ENCODE peak calls at places on chromosomes 13 and 19, in ten cellular contexts. One of them, this sample, is unnamed. For H3K4me1 and H3K36me3, the result is how much of the 10 kb centered on the place peaks cover.

GRCh38 chr19:4086336-4086953 is 19.7 kb upstream of the ZBTB7A start:
- DNase-seq in psoas muscle: peak
- DNase-seq in body of pancreas: no peak
- DNase-seq in CD4-positive, alpha-beta memory T cell: no peak
- DNase-seq in upper lobe of right lung: no peak
- DNase-seq in thoracic aorta: no peak
- DNase-seq in GM23338: no peak
- DNase-seq in PC-9: no peak
- DNase-seq in fibroblast of lung: no peak
- DNase-seq in BE2C: no peak
- DNase-seq in this sample: no peak

GRCh38 chr19:11159598-11160001 is 4.0 kb upstream of the SPC24 start:
- DNase-seq in thoracic aorta: no peak
- DNase-seq in GM23338: no peak
- DNase-seq in PC-9: no peak
- DNase-seq in psoas muscle: peak
- DNase-seq in BE2C: no peak
- DNase-seq in upper lobe of right lung: no peak
- DNase-seq in body of pancreas: no peak
- DNase-seq in CD4-positive, alpha-beta memory T cell: no peak
- DNase-seq in fibroblast of lung: peak
- DNase-seq in this sample: peak

GRCh38 chr13:109979186-109979585 is 192.8 kb upstream of the IRS2 start:
- DNase-seq in PC-9: peak
- DNase-seq in BE2C: no peak
- DNase-seq in thoracic aorta: no peak
- DNase-seq in upper lobe of right lung: no peak
- DNase-seq in fibroblast of lung: no peak
- DNase-seq in CD4-positive, alpha-beta memory T cell: no peak
- DNase-seq in psoas muscle: no peak
- DNase-seq in body of pancreas: no peak
- DNase-seq in GM23338: no peak
- DNase-seq in this sample: no peak

GRCh38 chr19:55137915-55138314 is 11.1 kb downstream of the TNNT1 start:
- DNase-seq in psoas muscle: no peak
- DNase-seq in CD4-positive, alpha-beta memory T cell: no peak
- DNase-seq in thoracic aorta: no peak
- DNase-seq in BE2C: no peak
- DNase-seq in upper lobe of right lung: no peak
- DNase-seq in body of pancreas: no peak
- DNase-seq in fibroblast of lung: no peak
- DNase-seq in GM23338: no peak
- DNase-seq in PC-9: no peak
- DNase-seq in this sample: no peak

GRCh38 chr19:38429055-38429810 is 3.2 kb upstream of the RASGRP4 start:
- DNase-seq in fibroblast of lung: no peak
- DNase-seq in PC-9: no peak
- DNase-seq in BE2C: no peak
- DNase-seq in thoracic aorta: no peak
- DNase-seq in psoas muscle: no peak
- DNase-seq in upper lobe of right lung: no peak
- DNase-seq in GM23338: no peak
- DNase-seq in body of pancreas: no peak
- DNase-seq in CD4-positive, alpha-beta memory T cell: no peak
- DNase-seq in this sample: no peak

GRCh38 chr13:76783798-76784197 is 102.4 kb downstream of the KCTD12 start:
- DNase-seq in psoas muscle: no peak
- DNase-seq in body of pancreas: no peak
- DNase-seq in upper lobe of right lung: no peak
- DNase-seq in fibroblast of lung: no peak
- DNase-seq in CD4-positive, alpha-beta memory T cell: no peak
- DNase-seq in GM23338: peak
- DNase-seq in thoracic aorta: no peak
- DNase-seq in BE2C: no peak
- DNase-seq in PC-9: no peak
- DNase-seq in this sample: no peak

GRCh38 chr19:45769821-45770191 is 754 bp upstream of the SIX5 start:
- DNase-seq in upper lobe of right lung: no peak
- DNase-seq in BE2C: no peak
- DNase-seq in body of pancreas: no peak
- DNase-seq in PC-9: no peak
- DNase-seq in GM23338: peak
- DNase-seq in fibroblast of lung: no peak
- DNase-seq in psoas muscle: peak
- DNase-seq in thoracic aorta: no peak
- DNase-seq in CD4-positive, alpha-beta memory T cell: peak
- DNase-seq in this sample: peak

GRCh38 chr13:72890546-72890945 is 108.6 kb downstream of the PIBF1 start:
- DNase-seq in psoas muscle: no peak
- DNase-seq in thoracic aorta: no peak
- DNase-seq in upper lobe of right lung: no peak
- DNase-seq in fibroblast of lung: no peak
- DNase-seq in BE2C: no peak
- DNase-seq in PC-9: no peak
- DNase-seq in body of pancreas: no peak
- DNase-seq in CD4-positive, alpha-beta memory T cell: no peak
- DNase-seq in GM23338: no peak
- DNase-seq in this sample: no peak

GRCh38 chr13:87274209-87274819 is 396.9 kb upstream of the SLITRK5 start:
- DNase-seq in thoracic aorta: no peak
- DNase-seq in fibroblast of lung: peak
- DNase-seq in GM23338: peak
- DNase-seq in CD4-positive, alpha-beta memory T cell: no peak
- DNase-seq in BE2C: peak
- DNase-seq in psoas muscle: no peak
- DNase-seq in body of pancreas: peak
- DNase-seq in PC-9: peak
- DNase-seq in upper lobe of right lung: no peak
- DNase-seq in this sample: no peak

GRCh38 chr13:95267662-95268369 is 33.4 kb downstream of the ABCC4 start:
- DNase-seq in GM23338: no peak
- DNase-seq in psoas muscle: no peak
- DNase-seq in fibroblast of lung: peak
- DNase-seq in BE2C: peak
- DNase-seq in body of pancreas: no peak
- DNase-seq in upper lobe of right lung: no peak
- DNase-seq in thoracic aorta: no peak
- DNase-seq in PC-9: no peak
- DNase-seq in CD4-positive, alpha-beta memory T cell: no peak
- DNase-seq in this sample: peak

GRCh38 chr19:33376423-33376822 is 2.9 kb downstream of the CEBPG start:
- DNase-seq in body of pancreas: peak
- DNase-seq in psoas muscle: peak
- DNase-seq in fibroblast of lung: peak
- DNase-seq in thoracic aorta: peak
- DNase-seq in CD4-positive, alpha-beta memory T cell: no peak
- DNase-seq in upper lobe of right lung: no peak
- DNase-seq in PC-9: peak
- DNase-seq in GM23338: no peak
- DNase-seq in BE2C: no peak
- DNase-seq in this sample: peak

GRCh38 chr19:47209323-47210179 is 21.4 kb downstream of the BBC3 start:
- DNase-seq in thoracic aorta: no peak
- DNase-seq in fibroblast of lung: peak
- DNase-seq in body of pancreas: no peak
- DNase-seq in GM23338: peak
- DNase-seq in upper lobe of right lung: no peak
- DNase-seq in psoas muscle: no peak
- DNase-seq in PC-9: no peak
- DNase-seq in BE2C: no peak
- DNase-seq in CD4-positive, alpha-beta memory T cell: no peak
- DNase-seq in this sample: peak

GRCh38 chr19:35099897-35100275 is 15.7 kb upstream of the FXYD3 start:
- DNase-seq in PC-9: no peak
- DNase-seq in CD4-positive, alpha-beta memory T cell: no peak
- DNase-seq in BE2C: no peak
- DNase-seq in thoracic aorta: no peak
- DNase-seq in body of pancreas: no peak
- DNase-seq in upper lobe of right lung: no peak
- DNase-seq in fibroblast of lung: no peak
- DNase-seq in GM23338: no peak
- DNase-seq in psoas muscle: no peak
- DNase-seq in this sample: no peak

GRCh38 chr19:46718157-46718933 is 1.4 kb upstream of the PRKD2 start:
- DNase-seq in body of pancreas: peak
- DNase-seq in CD4-positive, alpha-beta memory T cell: peak
- DNase-seq in GM23338: peak
- DNase-seq in psoas muscle: no peak
- DNase-seq in PC-9: no peak
- DNase-seq in BE2C: no peak
- DNase-seq in fibroblast of lung: no peak
- DNase-seq in thoracic aorta: no peak
- DNase-seq in upper lobe of right lung: no peak
- DNase-seq in this sample: peak

GRCh38 chr13:103187621-103188020 is 121.4 kb upstream of the SLC10A2 start:
- DNase-seq in CD4-positive, alpha-beta memory T cell: no peak
- DNase-seq in PC-9: no peak
- DNase-seq in BE2C: peak
- DNase-seq in GM23338: no peak
- DNase-seq in psoas muscle: no peak
- DNase-seq in thoracic aorta: no peak
- DNase-seq in body of pancreas: no peak
- DNase-seq in fibroblast of lung: no peak
- DNase-seq in upper lobe of right lung: no peak
- DNase-seq in this sample: no peak

GRCh38 chr13:26991508-26992181 is 180.0 kb downstream of the USP12 start:
- DNase-seq in GM23338: no peak
- DNase-seq in BE2C: no peak
- DNase-seq in CD4-positive, alpha-beta memory T cell: no peak
- DNase-seq in thoracic aorta: no peak
- DNase-seq in upper lobe of right lung: no peak
- DNase-seq in fibroblast of lung: peak
- DNase-seq in PC-9: peak
- DNase-seq in psoas muscle: no peak
- DNase-seq in body of pancreas: peak
- DNase-seq in this sample: no peak

GRCh38 chr19:38679839-38680238 is 32.4 kb downstream of the ACTN4 start:
- DNase-seq in CD4-positive, alpha-beta memory T cell: no peak
- DNase-seq in body of pancreas: no peak
- DNase-seq in PC-9: no peak
- DNase-seq in thoracic aorta: no peak
- DNase-seq in psoas muscle: peak
- DNase-seq in BE2C: no peak
- DNase-seq in fibroblast of lung: peak
- DNase-seq in GM23338: no peak
- DNase-seq in upper lobe of right lung: no peak
- DNase-seq in this sample: peak

GRCh38 chr19:51602189-51602854 is 27.9 kb downstream of the SIGLEC5 start:
- DNase-seq in psoas muscle: no peak
- DNase-seq in body of pancreas: no peak
- DNase-seq in PC-9: no peak
- DNase-seq in CD4-positive, alpha-beta memory T cell: no peak
- DNase-seq in fibroblast of lung: no peak
- DNase-seq in BE2C: no peak
- DNase-seq in GM23338: peak
- DNase-seq in upper lobe of right lung: no peak
- DNase-seq in thoracic aorta: no peak
- DNase-seq in this sample: no peak

GRCh38 chr13:36054041-36054440 is 77.1 kb downstream of the DCLK1 start:
- DNase-seq in GM23338: no peak
- DNase-seq in psoas muscle: no peak
- DNase-seq in upper lobe of right lung: no peak
- DNase-seq in body of pancreas: no peak
- DNase-seq in fibroblast of lung: no peak
- DNase-seq in thoracic aorta: no peak
- DNase-seq in CD4-positive, alpha-beta memory T cell: no peak
- DNase-seq in BE2C: no peak
- DNase-seq in PC-9: no peak
- DNase-seq in this sample: no peak

DNA sequence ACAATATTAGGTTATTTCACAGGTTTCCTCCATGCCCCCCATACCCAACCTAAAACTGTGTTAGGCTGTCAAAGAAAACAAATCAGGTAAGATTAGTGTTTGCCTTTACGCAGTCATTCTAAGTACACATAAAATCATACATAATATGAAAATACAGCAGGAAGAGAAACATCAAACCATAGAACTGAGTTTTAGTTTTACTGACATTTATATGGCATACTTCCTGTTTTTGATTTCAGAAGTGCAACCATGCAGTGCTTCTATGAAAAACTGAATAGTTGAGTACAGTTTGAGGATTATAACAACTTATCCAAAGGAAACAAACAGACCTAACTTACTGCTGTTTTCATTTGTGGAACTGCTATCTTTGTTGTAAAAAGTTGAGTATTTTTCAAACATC is 91.3 kb downstream of the KCNRG start:
- DNase-seq in GM23338: no peak
- DNase-seq in thoracic aorta: no peak
- DNase-seq in upper lobe of right lung: no peak
- DNase-seq in PC-9: no peak
- DNase-seq in CD4-positive, alpha-beta memory T cell: no peak
- DNase-seq in BE2C: no peak
- DNase-seq in body of pancreas: no peak
- DNase-seq in fibroblast of lung: no peak
- DNase-seq in psoas muscle: no peak
- DNase-seq in this sample: no peak
- H3K4me3 ChIP-seq in GM23338: peak
- H3K4me3 ChIP-seq in thoracic aorta: no peak
- H3K4me3 ChIP-seq in upper lobe of right lung: no peak
- H3K4me3 ChIP-seq in PC-9: no peak
- H3K4me3 ChIP-seq in CD4-positive, alpha-beta memory T cell: no peak
- H3K4me3 ChIP-seq in BE2C: no peak
- H3K4me3 ChIP-seq in body of pancreas: no peak
- H3K4me3 ChIP-seq in fibroblast of lung: no peak
- H3K4me3 ChIP-seq in psoas muscle: no peak
- H3K4me3 ChIP-seq in this sample: no peak

GRCh38 chr19:13984875-13985741 is 21.0 kb downstream of the RFX1 start:
- DNase-seq in CD4-positive, alpha-beta memory T cell: peak
- DNase-seq in thoracic aorta: no peak
- DNase-seq in psoas muscle: no peak
- DNase-seq in fibroblast of lung: no peak
- DNase-seq in PC-9: no peak
- DNase-seq in body of pancreas: no peak
- DNase-seq in upper lobe of right lung: peak
- DNase-seq in GM23338: no peak
- DNase-seq in BE2C: no peak
- DNase-seq in this sample: no peak
- H3K4me1 ChIP-seq in CD4-positive, alpha-beta memory T cell: half or more
- H3K4me1 ChIP-seq in thoracic aorta: under half
- H3K4me1 ChIP-seq in psoas muscle: under half
- H3K4me1 ChIP-seq in fibroblast of lung: under half
- H3K4me1 ChIP-seq in PC-9: under half
- H3K4me1 ChIP-seq in body of pancreas: under half
- H3K4me1 ChIP-seq in upper lobe of right lung: under half
- H3K4me1 ChIP-seq in GM23338: under half
- H3K4me1 ChIP-seq in BE2C: under half
- H3K4me1 ChIP-seq in this sample: under half

GRCh38 chr13:89465366-89465765 is 1794.2 kb downstream of the SLITRK5 start:
- DNase-seq in PC-9: no peak
- DNase-seq in psoas muscle: no peak
- DNase-seq in fibroblast of lung: peak
- DNase-seq in GM23338: no peak
- DNase-seq in thoracic aorta: no peak
- DNase-seq in BE2C: no peak
- DNase-seq in CD4-positive, alpha-beta memory T cell: no peak
- DNase-seq in body of pancreas: no peak
- DNase-seq in upper lobe of right lung: no peak
- DNase-seq in this sample: no peak
- H3K36me3 ChIP-seq in PC-9: under half
- H3K36me3 ChIP-seq in psoas muscle: under half
- H3K36me3 ChIP-seq in fibroblast of lung: under half
- H3K36me3 ChIP-seq in GM23338: under half
- H3K36me3 ChIP-seq in thoracic aorta: under half
- H3K36me3 ChIP-seq in BE2C: under half
- H3K36me3 ChIP-seq in CD4-positive, alpha-beta memory T cell: under half
- H3K36me3 ChIP-seq in body of pancreas: under half
- H3K36me3 ChIP-seq in upper lobe of right lung: under half
- H3K36me3 ChIP-seq in this sample: under half

GRCh38 chr13:111177081-111177711 is 62.1 kb downstream of the ARHGEF7 start:
- DNase-seq in fibroblast of lung: peak
- DNase-seq in thoracic aorta: no peak
- DNase-seq in upper lobe of right lung: no peak
- DNase-seq in BE2C: no peak
- DNase-seq in psoas muscle: peak
- DNase-seq in GM23338: no peak
- DNase-seq in PC-9: no peak
- DNase-seq in body of pancreas: peak
- DNase-seq in CD4-positive, alpha-beta memory T cell: peak
- DNase-seq in this sample: no peak
- H3K4me3 ChIP-seq in fibroblast of lung: no peak
- H3K4me3 ChIP-seq in thoracic aorta: no peak
- H3K4me3 ChIP-seq in upper lobe of right lung: no peak
- H3K4me3 ChIP-seq in BE2C: no peak
- H3K4me3 ChIP-seq in psoas muscle: peak
- H3K4me3 ChIP-seq in GM23338: no peak
- H3K4me3 ChIP-seq in PC-9: no peak
- H3K4me3 ChIP-seq in body of pancreas: no peak
- H3K4me3 ChIP-seq in CD4-positive, alpha-beta memory T cell: no peak
- H3K4me3 ChIP-seq in this sample: no peak